ENCODE peak calls at places on chromosomes 16 and 17, in nine cellular contexts. T is uterus, L is HCT116, P is body of pancreas, D is stomach, R is upper lobe of left lung, F is vagina, E is sigmoid colon, Z is A549. W is an unnamed sample. For H3K4me1, the result is how much of the 10 kb centered on the place peaks cover.

GRCh38 chr17:1087381-1088241 is 90.7 kb downstream of the TIMM22 start:
- DNase-seq in L (no peak), P (peak), T (peak), Z (peak), F (no peak), D (peak), R (peak), E (peak), W (peak)

GRCh38 chr16:25184771-25185170 is 32.0 kb upstream of the AQP8 start:
- DNase-seq in E (no peak), R (no peak), L (no peak), F (no peak), P (no peak), T (no peak), Z (no peak), D (no peak), W (no peak)

GRCh38 chr17:82049521-82049971 is 2.1 kb downstream of the RFNG start:
- DNase-seq in R (no peak), E (no peak), D (no peak), L (no peak), T (no peak), F (no peak), Z (no peak), P (no peak), W (no peak)

GRCh38 chr16:27405546-27406451 is 3.8 kb downstream of the IL21R start:
- DNase-seq in F (peak), L (no peak), P (no peak), E (no peak), R (no peak), Z (no peak), T (no peak), D (no peak), W (no peak)

GRCh38 chr16:57689772-57690558 is 4.6 kb upstream of the DRC7 start:
- DNase-seq in Z (no peak), R (peak), T (peak), F (no peak), L (no peak), E (peak), D (no peak), P (no peak), W (peak)

GRCh38 chr17:44121206-44121605 is 2.2 kb downstream of the HDAC5 start:
- DNase-seq in D (no peak), P (no peak), L (no peak), T (no peak), Z (no peak), F (no peak), E (no peak), R (no peak), W (no peak)

GRCh38 chr17:38674013-38674748 is 576 bp downstream of the EPOP start:
- DNase-seq in F (no peak), Z (peak), L (no peak), D (peak), E (no peak), P (no peak), T (no peak), R (peak), W (peak)

GRCh38 chr16:56451753-56452689 is 667 bp downstream of the OGFOD1 start:
- DNase-seq in D (no peak), E (no peak), L (peak), F (no peak), Z (peak), T (no peak), P (peak), R (peak), W (no peak)

GRCh38 chr16:89502319-89502843 is 5.8 kb upstream of the SPG7 start:
- DNase-seq in D (peak), F (no peak), P (peak), L (peak), Z (peak), T (no peak), R (peak), E (no peak), W (no peak)

GRCh38 chr17:37527249-37527851 is 37.7 kb downstream of the DUSP14 start:
- DNase-seq in T (no peak), Z (peak), R (no peak), E (no peak), F (no peak), L (peak), P (peak), D (no peak), W (no peak)

GRCh38 chr16:23284584-23284983 is 17.5 kb upstream of the SCNN1B start:
- DNase-seq in P (no peak), L (no peak), R (no peak), Z (no peak), D (no peak), T (no peak), E (no peak), F (no peak), W (no peak)

GRCh38 chr17:14545156-14545906 is 244.4 kb downstream of the HS3ST3B1 start:
- DNase-seq in E (no peak), F (no peak), Z (no peak), P (peak), D (no peak), T (no peak), R (no peak), L (no peak), W (no peak)

GRCh38 chr16:12573300-12573699 is 230.4 kb downstream of the CPPED1 start:
- DNase-seq in D (no peak), T (no peak), L (no peak), Z (no peak), E (peak), F (no peak), P (peak), R (peak), W (no peak)

GRCh38 chr17:76480676-76481075 is 13.3 kb downstream of the AANAT start:
- DNase-seq in E (peak), D (no peak), L (no peak), P (peak), F (no peak), T (no peak), R (no peak), Z (no peak), W (peak)

GRCh38 chr16:70698901-70699300 is 13.0 kb upstream of the MTSS2 start:
- DNase-seq in F (no peak), E (no peak), L (no peak), R (no peak), T (no peak), P (no peak), Z (no peak), D (no peak), W (no peak)

GRCh38 chr16:70696952-70697600 is 11.2 kb upstream of the MTSS2 start:
- DNase-seq in F (no peak), L (no peak), Z (no peak), E (no peak), R (peak), T (no peak), P (no peak), D (peak), W (no peak)

GRCh38 chr16:70696368-70696767 is 10.5 kb upstream of the MTSS2 start:
- DNase-seq in F (no peak), T (no peak), E (no peak), L (no peak), Z (no peak), R (no peak), P (no peak), D (no peak), W (no peak)

GRCh38 chr16:70699696-70700095 is 13.8 kb upstream of the MTSS2 start:
- DNase-seq in T (no peak), R (no peak), E (no peak), P (no peak), D (no peak), F (no peak), L (no peak), Z (no peak), W (no peak)

GRCh38 chr16:70697601-70698170 is 11.8 kb upstream of the MTSS2 start:
- DNase-seq in P (no peak), T (no peak), E (no peak), L (no peak), D (no peak), Z (no peak), F (no peak), R (no peak), W (no peak)
- H3K4me1 ChIP-seq in P (under half), T (under half), E (half or more), L (under half), D (half or more), Z (half or more), F (half or more), R (half or more), W (under half)

GRCh38 chr16:88462396-88462795 is 9.3 kb downstream of the ZFPM1 start:
- DNase-seq in Z (no peak), F (no peak), P (no peak), D (no peak), R (no peak), L (no peak), E (no peak), T (no peak), W (no peak)
- H3K4me3 ChIP-seq in Z (no peak), F (no peak), P (no peak), D (no peak), R (no peak), L (no peak), E (no peak), T (no peak), W (no peak)

GRCh38 chr16:3439637-3440036 is 3.7 kb downstream of the ZNF597 start:
- DNase-seq in E (no peak), L (no peak), D (no peak), Z (no peak), R (no peak), F (no peak), T (no peak), P (no peak), W (no peak)

GRCh38 chr16:3443108-3444031 is at the start of the genes NAA60 and ZNF597:
- DNase-seq in R (peak), D (peak), Z (peak), L (peak), E (peak), P (peak), F (no peak), T (peak), W (peak)

DNA sequence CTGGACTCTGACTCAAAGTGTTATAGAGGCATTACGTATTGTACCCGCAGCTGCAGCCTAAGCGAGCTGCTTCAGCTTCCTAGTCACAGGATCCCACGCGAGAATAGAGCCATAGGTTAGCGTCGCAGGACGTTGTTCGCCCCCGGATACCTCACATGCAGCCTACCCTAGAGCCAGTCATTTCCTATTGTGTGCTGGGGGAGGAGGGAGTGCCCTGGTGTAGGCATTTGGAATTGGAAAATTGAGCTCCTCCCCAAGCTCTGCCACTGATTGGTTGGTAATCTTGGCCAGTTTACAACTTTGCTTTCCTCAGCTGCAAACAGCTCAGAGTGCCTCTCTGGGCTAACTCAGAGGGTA is 530 bp downstream of the NAA60 start:
- DNase-seq in F (no peak), R (no peak), P (no peak), D (peak), T (no peak), L (peak), Z (no peak), E (no peak), W (no peak)
- TF ChIP-seq POLR2A in F (no peak), R (no peak), P (no peak), D (no peak), T (no peak), L (peak), Z (no peak), E (no peak), W (no peak)

GRCh38 chr16:29809031-29809747 is 2.8 kb upstream of the PRRT2 start:
- DNase-seq in L (no peak), F (no peak), P (no peak), T (peak), R (no peak), Z (no peak), D (no peak), E (no peak), W (peak)

GRCh38 chr16:29811896-29812665 is at the start of gene PRRT2:
- DNase-seq in E (peak), D (no peak), P (peak), F (no peak), R (peak), T (peak), L (no peak), Z (no peak), W (peak)

GRCh38 chr16:29809850-29810698 is 1.9 kb upstream of the PRRT2 start:
- DNase-seq in P (no peak), T (peak), R (no peak), Z (no peak), L (no peak), D (no peak), F (no peak), E (no peak), W (peak)

GRCh38 chr16:29811170-29811895 is 660 bp upstream of the PRRT2 start:
- DNase-seq in R (peak), F (no peak), D (peak), E (peak), Z (peak), L (peak), P (peak), T (peak), W (peak)

DNA sequence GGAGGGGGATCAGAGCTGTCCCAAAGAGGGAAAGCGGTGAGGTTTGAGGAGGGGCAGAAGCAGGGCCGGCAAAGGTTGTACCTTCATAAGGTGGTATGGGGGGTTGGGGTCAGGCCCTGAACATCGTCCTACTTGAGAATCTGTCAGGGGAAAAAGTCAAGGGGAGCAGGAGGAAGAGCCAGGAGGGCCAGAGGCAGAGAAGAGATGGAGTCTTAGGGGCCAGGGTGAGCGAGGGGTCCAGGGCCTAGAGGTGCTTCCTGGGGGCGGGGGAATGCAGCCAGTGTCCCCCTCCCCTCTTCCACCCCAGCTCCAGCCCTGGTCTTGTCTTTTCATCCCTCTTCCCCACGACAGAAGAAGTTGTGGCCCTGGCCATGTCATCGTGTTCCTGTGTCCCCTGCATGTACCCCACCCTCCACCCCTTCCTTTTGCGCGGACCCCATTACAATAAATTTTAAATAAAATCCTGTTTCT is 1.3 kb upstream of the PRRT2 start:
- DNase-seq in E (no peak), L (no peak), D (no peak), P (no peak), Z (no peak), T (no peak), F (no peak), R (no peak), W (no peak)
- H3K4me1 ChIP-seq in E (half or more), L (half or more), D (half or more), P (half or more), Z (under half), T (under half), F (half or more), R (half or more), W (under half)

GRCh38 chr16:67874147-67874771 is 1.4 kb downstream of the EDC4 start:
- DNase-seq in R (no peak), P (no peak), T (no peak), D (no peak), E (no peak), L (no peak), F (no peak), Z (no peak), W (no peak)
- H3K4me3 ChIP-seq in R (peak), P (no peak), T (peak), D (peak), E (peak), L (peak), F (peak), Z (peak), W (peak)

GRCh38 chr16:15616475-15616874 is 26.5 kb downstream of the MARF1 start:
- DNase-seq in L (no peak), E (no peak), T (no peak), P (no peak), F (no peak), Z (no peak), D (no peak), R (no peak), W (no peak)

GRCh38 chr16:15621456-15621855 is 21.5 kb downstream of the MARF1 start:
- DNase-seq in P (no peak), D (no peak), F (no peak), Z (no peak), E (no peak), R (no peak), L (no peak), T (no peak), W (no peak)

GRCh38 chr16:15617901-15618300 is 25.1 kb downstream of the MARF1 start:
- DNase-seq in L (no peak), P (no peak), Z (no peak), F (no peak), R (no peak), E (no peak), T (no peak), D (no peak), W (no peak)

GRCh38 chr16:15618392-15618791 is 24.6 kb downstream of the MARF1 start:
- DNase-seq in P (no peak), Z (no peak), D (no peak), F (no peak), L (no peak), R (no peak), E (no peak), T (no peak), W (no peak)

DNA sequence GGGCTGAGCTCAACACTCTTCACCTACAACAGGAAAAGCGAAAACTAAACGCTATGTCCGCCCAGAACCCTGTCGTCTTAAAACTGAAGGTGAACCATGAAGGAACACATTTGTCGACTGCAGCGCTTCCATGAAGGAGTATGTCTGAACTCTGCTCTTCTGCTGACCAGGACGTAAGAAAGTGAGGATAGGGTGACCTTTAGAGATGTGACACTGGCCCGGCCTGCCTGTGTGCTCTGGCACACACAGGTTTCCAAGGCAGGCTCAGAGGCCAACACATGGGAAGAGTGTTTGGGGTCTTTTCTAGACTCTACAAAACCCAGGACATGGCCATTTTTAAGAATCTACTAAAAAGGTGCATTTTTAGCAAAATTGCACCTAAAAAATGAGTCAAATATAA is 21.1 kb downstream of the MARF1 start:
- DNase-seq in E (no peak), T (no peak), P (no peak), F (no peak), L (no peak), Z (no peak), R (no peak), D (no peak), W (no peak)
- TF ChIP-seq POLR2A in E (no peak), T (no peak), P (no peak), F (no peak), L (no peak), Z (no peak), R (no peak), D (no peak), W (no peak)

GRCh38 chr17:50973557-50974494 is 107.7 kb upstream of the TOB1 start:
- DNase-seq in F (no peak), D (no peak), T (no peak), E (no peak), P (no peak), Z (no peak), R (no peak), L (no peak), W (no peak)
- H3K4me1 ChIP-seq in F (under half), D (under half), T (under half), E (under half), P (under half), Z (under half), R (under half), L (under half), W (under half)

GRCh38 chr16:67326115-67326471 is 448 bp downstream of the KCTD19 start:
- DNase-seq in R (no peak), P (no peak), L (no peak), E (no peak), Z (no peak), T (no peak), F (no peak), D (no peak), W (no peak)
- H3K4me3 ChIP-seq in R (peak), P (no peak), L (no peak), E (peak), Z (peak), T (peak), F (peak), D (peak), W (peak)